ENCODE peak calls at places on chromosomes 4 and X, in five cellular contexts. A is tibial nerve, Z is breast epithelium, Y is left lung, R is PC-3. J is an unnamed sample. For H3K36me3, the result is how much of the 10 kb centered on the place peaks cover.

GRCh38 chr4:94532016-94532789 is 80.5 kb downstream of the PDLIM5 start:
- DNase-seq in A (no peak), Z (no peak), Y (no peak), R (peak), J (no peak)

GRCh38 chrX:149074429-149074828 is 430.7 kb downstream of the IDS start:
- DNase-seq in A (peak), Z (no peak), Y (peak), R (no peak), J (no peak)

GRCh38 chr4:31272662-31273061 is 552.5 kb downstream of the PCDH7 start:
- DNase-seq in A (no peak), Z (no peak), Y (no peak), R (no peak), J (no peak)

GRCh38 chr4:8599657-8600056 is 7.1 kb downstream of the CPZ start:
- DNase-seq in A (no peak), Z (no peak), Y (no peak), R (no peak), J (no peak)

GRCh38 chr4:176981551-176981950 is 188.8 kb upstream of the VEGFC start:
- DNase-seq in A (no peak), Z (no peak), Y (no peak), R (no peak), J (no peak)

GRCh38 chr4:175813841-175814240 is 1.8 kb upstream of the GPM6A start:
- DNase-seq in A (no peak), Z (no peak), Y (no peak), R (no peak), J (no peak)

GRCh38 chrX:21047034-21047455 is 327.2 kb upstream of the CNKSR2 start:
- DNase-seq in A (no peak), Z (no peak), Y (no peak), R (no peak), J (no peak)

GRCh38 chr4:55475394-55476243 is 71.1 kb downstream of the CLOCK start:
- DNase-seq in A (no peak), Z (no peak), Y (no peak), R (peak), J (no peak)

GRCh38 chrX:134760671-134761070 is 102.4 kb upstream of the PLAC1 start:
- DNase-seq in A (no peak), Z (no peak), Y (no peak), R (no peak), J (no peak)

GRCh38 chrX:72142094-72142843 is 10.6 kb upstream of the RTL5 start:
- DNase-seq in A (no peak), Z (no peak), Y (no peak), R (no peak), J (no peak)

GRCh38 chrX:150503898-150504219 is 64.6 kb upstream of the MTM1 start:
- DNase-seq in A (no peak), Z (no peak), Y (peak), R (peak), J (peak)

GRCh38 chr4:161714022-161714751 is 449.6 kb downstream of the FSTL5 start:
- DNase-seq in A (no peak), Z (no peak), Y (no peak), R (peak), J (no peak)

GRCh38 chrX:148930330-148930729 is 429.9 kb downstream of the AFF2 start:
- DNase-seq in A (no peak), Z (no peak), Y (no peak), R (no peak), J (no peak)

GRCh38 chrX:39891781-39892180 is 206.0 kb downstream of the BCOR start:
- DNase-seq in A (no peak), Z (no peak), Y (no peak), R (peak), J (no peak)

GRCh38 chr4:143531368-143531767 is 17.9 kb downstream of the SMARCA5 start:
- DNase-seq in A (no peak), Z (no peak), Y (no peak), R (peak), J (no peak)

GRCh38 chrX:26851981-26852380 is 611.2 kb downstream of the PPP4R3C start:
- DNase-seq in A (no peak), Z (no peak), Y (no peak), R (peak), J (no peak)

GRCh38 chrX:15207384-15207783 is 62.5 kb downstream of the ASB9 start:
- DNase-seq in A (no peak), Z (no peak), Y (no peak), R (peak), J (no peak)

GRCh38 chr4:33494150-33494549 is 2750.2 kb downstream of the ARAP2 start:
- DNase-seq in A (no peak), Z (no peak), Y (no peak), R (peak), J (no peak)

GRCh38 chr4:153880983-153881382 is 92.1 kb upstream of the SFRP2 start:
- DNase-seq in A (no peak), Z (no peak), Y (no peak), R (no peak), J (no peak)

GRCh38 chr4:80215449-80216052 is 18.2 kb downstream of the PRDM8 start:
- DNase-seq in A (no peak), Z (no peak), Y (no peak), R (peak), J (no peak)

GRCh38 chr4:81538712-81539432 is 67.2 kb upstream of the RASGEF1B start:
- DNase-seq in A (no peak), Z (no peak), Y (no peak), R (no peak), J (no peak)

GRCh38 chr4:25767877-25768475 is 94.8 kb downstream of the SEL1L3 start:
- DNase-seq in A (peak), Z (no peak), Y (peak), R (peak), J (no peak)

GRCh38 chr4:187370918-187371317 is 624.7 kb upstream of the ZFP42 start:
- DNase-seq in A (no peak), Z (no peak), Y (no peak), R (no peak), J (no peak)

GRCh38 chr4:7021355-7021754 is 21.8 kb upstream of the TADA2B start:
- DNase-seq in A (no peak), Z (no peak), Y (no peak), R (no peak), J (no peak)
- H3K36me3 ChIP-seq in A (under half), Z (under half), Y (half or more), R (under half), J (half or more)

GRCh38 chr4:182913036-182913435 is 4.2 kb downstream of the DCTD start:
- DNase-seq in A (no peak), Z (no peak), Y (no peak), R (no peak), J (no peak)
- H3K36me3 ChIP-seq in A (under half), Z (under half), Y (under half), R (under half), J (half or more)

GRCh38 chrX:2719774-2720447 is 28.8 kb downstream of the CD99 start:
- DNase-seq in A (no peak), Z (no peak), Y (no peak), R (no peak), J (no peak)

GRCh38 chrX:2723316-2723879 is 28.4 kb upstream of the XG start:
- DNase-seq in A (no peak), Z (no peak), Y (no peak), R (no peak), J (no peak)
- H3K36me3 ChIP-seq in A (under half), Z (under half), Y (half or more), R (under half), J (half or more)

GRCh38 chrX:350148-350533 is 31.5 kb upstream of the GTPBP6 start:
- DNase-seq in A (no peak), Z (no peak), Y (no peak), R (no peak), J (no peak)
- H3K36me3 ChIP-seq in A (under half), Z (under half), Y (under half), R (under half), J (under half)

DNA sequence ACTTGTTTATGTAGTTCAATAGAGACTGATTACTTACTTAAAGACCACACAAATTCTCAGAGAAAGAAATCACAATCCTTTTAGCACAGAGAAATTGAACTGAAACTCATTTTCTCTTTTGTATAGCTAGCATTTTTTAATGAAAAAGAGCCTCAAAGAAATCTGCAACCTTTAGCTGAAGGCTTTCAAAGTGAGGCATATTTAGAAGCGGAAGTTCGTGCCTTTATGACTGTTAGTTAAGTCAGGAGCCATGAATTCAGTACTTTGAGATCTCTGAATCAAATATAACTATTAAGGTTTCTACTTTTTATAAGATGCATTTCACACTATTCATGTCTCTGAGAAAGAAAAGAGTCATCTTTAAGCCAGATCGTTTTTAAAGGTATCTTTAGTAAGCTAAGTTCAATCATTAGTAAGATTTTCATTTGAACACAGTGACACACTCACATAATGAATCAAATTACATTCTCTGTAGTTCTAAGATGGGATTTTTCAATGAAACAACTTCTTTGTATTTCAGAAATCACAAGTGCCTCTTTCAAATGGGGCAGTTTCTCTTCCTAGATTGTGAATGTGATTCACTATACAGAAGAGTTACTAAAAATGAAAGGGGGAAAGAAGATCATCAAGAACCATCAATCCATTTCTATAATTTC is 61.4 kb downstream of the SMARCA1 start:
- DNase-seq in A (no peak), Z (no peak), Y (no peak), R (no peak), J (no peak)
- H3K36me3 ChIP-seq in A (under half), Z (under half), Y (under half), R (under half), J (under half)

DNA sequence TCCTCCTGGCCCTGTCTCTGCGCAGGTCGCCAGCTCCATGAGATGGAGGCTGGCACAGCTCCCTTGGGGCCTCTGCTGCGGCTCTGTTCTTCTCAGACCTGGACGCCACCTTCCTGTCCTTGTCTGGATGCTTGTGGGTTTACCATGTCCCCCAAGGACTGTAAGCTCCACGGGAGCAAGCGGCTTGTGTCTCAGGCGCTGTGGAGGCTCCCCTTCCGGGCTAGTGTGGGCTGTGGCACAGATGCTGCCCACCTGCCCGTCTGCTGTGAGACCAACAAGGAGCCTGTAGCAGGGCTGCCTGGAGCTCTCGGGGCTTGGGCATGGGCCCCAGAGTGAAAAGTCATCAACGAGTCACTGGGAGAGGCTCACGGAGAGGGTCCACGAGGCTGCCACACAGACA is 25.2 kb downstream of the NAT8L start:
- DNase-seq in A (no peak), Z (peak), Y (peak), R (no peak), J (peak)
- H3K36me3 ChIP-seq in A (under half), Z (under half), Y (under half), R (under half), J (under half)

GRCh38 chrX:110531873-110532272 is 173.2 kb downstream of the RTL9 start:
- DNase-seq in A (no peak), Z (no peak), Y (no peak), R (no peak), J (no peak)
- H3K36me3 ChIP-seq in A (under half), Z (under half), Y (under half), R (under half), J (under half)

DNA sequence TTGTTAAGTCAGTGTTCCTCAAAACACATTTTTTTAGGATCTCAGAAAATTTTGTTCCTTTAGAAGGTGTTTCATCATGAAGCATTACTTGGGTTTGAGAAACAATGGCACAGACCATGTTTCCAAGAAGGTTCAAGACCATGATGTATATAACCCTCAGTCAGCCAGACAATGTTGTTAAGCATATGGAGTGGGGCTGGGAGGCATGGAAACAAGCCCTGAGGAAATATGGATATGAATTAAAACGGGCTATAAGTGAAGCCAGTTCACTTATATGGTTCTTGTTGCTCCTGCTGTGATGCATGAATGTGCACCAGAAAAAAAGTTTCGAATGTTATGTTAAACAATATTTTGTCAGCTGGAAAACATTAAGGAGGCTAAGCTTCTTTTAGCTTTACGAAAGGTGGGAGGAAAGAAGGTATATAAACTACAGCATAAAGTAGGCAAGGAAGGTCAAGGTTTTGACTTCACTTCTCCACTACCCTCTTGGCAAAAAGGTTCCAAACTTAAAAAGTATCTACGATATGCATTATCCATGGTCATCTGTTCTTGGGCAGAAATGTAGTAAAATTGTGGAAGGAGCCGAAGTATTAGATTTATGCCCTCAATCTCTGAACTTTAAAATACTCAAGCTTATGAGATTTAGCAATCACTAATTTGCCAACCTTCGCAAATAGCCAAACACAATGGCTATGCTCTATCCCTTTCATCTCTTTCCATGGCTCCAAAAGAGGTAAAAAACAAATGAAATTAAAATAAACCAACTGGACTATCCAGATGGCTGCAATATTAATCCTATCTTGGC is 277.3 kb downstream of the CHIC1 start:
- DNase-seq in A (no peak), Z (no peak), Y (no peak), R (no peak), J (no peak)
- H3K36me3 ChIP-seq in A (under half), Z (under half), Y (under half), R (under half), J (under half)

GRCh38 chr4:108047199-108047598 is 57.5 kb downstream of the HADH start:
- DNase-seq in A (no peak), Z (no peak), Y (peak), R (no peak), J (peak)
- H3K36me3 ChIP-seq in A (under half), Z (under half), Y (under half), R (under half), J (under half)

GRCh38 chr4:52298444-52298843 is 247.3 kb downstream of the SPATA18 start:
- DNase-seq in A (no peak), Z (no peak), Y (no peak), R (peak), J (no peak)
- H3K36me3 ChIP-seq in A (under half), Z (under half), Y (under half), R (under half), J (under half)

J was measured in upper lobe of right lung.